ENCODE peak calls at places on chromosomes 2 and 18, in nine cellular contexts. W, G, P, N, Z, B, A, E and Q are unnamed samples.

GRCh38 chr2:34104601-34105000 is 505.5 kb upstream of the FAM98A start:
- DNase-seq in W (no peak), B (no peak), G (no peak), P (no peak), N (no peak), E (peak), Z (no peak), A (no peak), Q (no peak)

GRCh38 chr2:237798236-237799059 is at the start of gene RBM44:
- DNase-seq in B (no peak), A (no peak), Z (no peak), N (no peak), W (no peak), G (no peak), P (no peak), E (no peak), Q (no peak)

GRCh38 chr2:71781695-71782228 is 328.4 kb downstream of the DYSF start:
- DNase-seq in B (no peak), G (no peak), A (no peak), N (peak), Z (no peak), E (no peak), W (no peak), P (no peak), Q (no peak)

GRCh38 chr18:62629031-62629430 is 86.3 kb upstream of the PHLPP1 start:
- DNase-seq in G (no peak), A (no peak), W (no peak), N (no peak), E (no peak), P (no peak), Z (no peak), B (no peak), Q (no peak)

GRCh38 chr2:162153608-162154224 is 1.7 kb upstream of the GCG start:
- DNase-seq in A (peak), P (no peak), N (no peak), W (peak), Z (no peak), G (peak), E (peak), B (peak), Q (peak)

GRCh38 chr18:45106331-45106774 is 425.7 kb downstream of the SETBP1 start:
- DNase-seq in A (no peak), B (no peak), G (no peak), Z (peak), W (no peak), P (no peak), N (no peak), E (no peak), Q (no peak)

GRCh38 chr18:66792466-66792865 is 188.6 kb upstream of the CDH19 start:
- DNase-seq in G (no peak), Z (no peak), E (no peak), A (no peak), W (no peak), B (no peak), P (no peak), N (no peak), Q (no peak)

GRCh38 chr18:47323158-47323557 is 71.7 kb upstream of the SKOR2 start:
- DNase-seq in W (no peak), A (no peak), P (no peak), B (no peak), E (no peak), N (no peak), G (no peak), Z (no peak), Q (no peak)

GRCh38 chr2:45220227-45220626 is 211.0 kb upstream of the SIX2 start:
- DNase-seq in N (no peak), A (no peak), Z (no peak), P (no peak), G (no peak), E (no peak), B (no peak), W (no peak), Q (no peak)

GRCh38 chr2:10452956-10453885 is 5.1 kb upstream of the ODC1 start:
- DNase-seq in N (no peak), P (no peak), A (no peak), E (no peak), W (no peak), G (no peak), B (no peak), Z (no peak), Q (no peak)

GRCh38 chr2:98803747-98804650 is 73.1 kb upstream of the MGAT4A start:
- DNase-seq in Z (no peak), G (no peak), B (no peak), W (no peak), N (no peak), P (no peak), A (no peak), E (no peak), Q (no peak)

GRCh38 chr2:21772624-21773023 is 648.9 kb downstream of the TDRD15 start:
- DNase-seq in Z (no peak), P (no peak), A (no peak), W (no peak), E (peak), G (no peak), N (no peak), B (no peak), Q (no peak)

GRCh38 chr18:37391698-37392548 is 173.7 kb downstream of the CELF4 start:
- DNase-seq in A (no peak), G (no peak), Z (peak), N (no peak), P (no peak), B (no peak), W (no peak), E (no peak), Q (no peak)

GRCh38 chr2:231795525-231796327 is 9.5 kb downstream of the COPS7B start:
- DNase-seq in G (no peak), Z (no peak), A (peak), P (peak), B (no peak), E (peak), N (peak), W (no peak), Q (no peak)

GRCh38 chr2:227147023-227147422 is 17.0 kb downstream of the COL4A4 start:
- DNase-seq in Z (no peak), G (no peak), N (no peak), W (no peak), P (no peak), E (no peak), B (no peak), A (no peak), Q (no peak)

GRCh38 chr18:32372381-32373061 is 98.2 kb downstream of the GAREM1 start:
- DNase-seq in W (no peak), P (peak), G (no peak), Z (no peak), E (no peak), N (peak), A (peak), B (no peak), Q (no peak)

GRCh38 chr2:56182420-56182819 is 1.4 kb upstream of the CCDC85A start:
- DNase-seq in B (no peak), G (no peak), A (no peak), P (no peak), W (no peak), N (no peak), E (no peak), Z (no peak), Q (no peak)

GRCh38 chr2:96792772-96793749 is 23.0 kb upstream of the CNNM3 start:
- DNase-seq in E (no peak), W (no peak), A (peak), N (no peak), B (no peak), Z (no peak), G (peak), P (no peak), Q (no peak)

GRCh38 chr18:24600076-24600654 is 139.7 kb downstream of the HRH4 start:
- DNase-seq in Z (no peak), G (no peak), P (no peak), N (peak), E (peak), W (peak), B (peak), A (no peak), Q (peak)

GRCh38 chr2:67108231-67108630 is 288.9 kb upstream of the ETAA1 start:
- DNase-seq in N (no peak), W (no peak), P (no peak), A (no peak), E (no peak), G (no peak), B (no peak), Z (no peak), Q (no peak)

GRCh38 chr2:240095556-240096523 is 40.3 kb downstream of the COPS9 start:
- DNase-seq in P (no peak), A (no peak), N (no peak), Z (no peak), W (no peak), E (no peak), B (no peak), G (no peak), Q (no peak)

GRCh38 chr2:239814917-239815637 is 210.1 kb downstream of the NDUFA10 start:
- DNase-seq in N (no peak), A (peak), Z (no peak), G (peak), B (no peak), E (no peak), P (no peak), W (no peak), Q (peak)

GRCh38 chr2:154402138-154402714 is 296.3 kb upstream of the KCNJ3 start:
- DNase-seq in N (no peak), Z (no peak), G (no peak), E (peak), W (no peak), A (no peak), P (no peak), B (no peak), Q (no peak)

GRCh38 chr18:36711813-36712444 is 116.9 kb downstream of the TPGS2 start:
- DNase-seq in E (peak), W (peak), Z (no peak), G (no peak), P (no peak), N (no peak), A (no peak), B (no peak), Q (peak)

GRCh38 chr18:39799010-39799409 is 2156.0 kb upstream of the PIK3C3 start:
- DNase-seq in A (no peak), Z (no peak), P (peak), G (no peak), E (no peak), N (no peak), B (no peak), W (no peak), Q (no peak)

GRCh38 chr18:48541026-48541746 is 2.4 kb downstream of the CTIF start:
- DNase-seq in E (peak), N (peak), A (peak), P (peak), Z (no peak), G (peak), W (peak), B (peak), Q (peak)

GRCh38 chr2:223041527-223042109 is 10.4 kb upstream of the KCNE4 start:
- DNase-seq in P (no peak), B (peak), A (peak), N (no peak), W (peak), G (peak), E (peak), Z (no peak), Q (peak)

GRCh38 chr2:20496477-20496876 is 49.6 kb downstream of the RHOB start:
- DNase-seq in B (no peak), A (peak), W (no peak), Z (no peak), N (no peak), P (no peak), E (no peak), G (peak), Q (no peak)

GRCh38 chr18:48860276-48861180 is 90.2 kb downstream of the SMAD7 start:
- DNase-seq in G (no peak), P (no peak), N (no peak), A (no peak), E (no peak), W (no peak), B (no peak), Z (no peak), Q (no peak)

GRCh38 chr2:177172034-177172880 is 40.3 kb upstream of the HNRNPA3 start:
- DNase-seq in G (no peak), Z (no peak), B (no peak), W (no peak), N (no peak), P (no peak), E (peak), A (no peak), Q (no peak)

GRCh38 chr2:12817870-12818269 is 101.1 kb downstream of the TRIB2 start:
- DNase-seq in A (no peak), B (no peak), Z (no peak), G (no peak), W (no peak), N (no peak), E (no peak), P (no peak), Q (no peak)

GRCh38 chr2:121796239-121796638 is 40.8 kb downstream of the TSN start:
- DNase-seq in W (no peak), N (no peak), P (no peak), G (no peak), A (no peak), E (no peak), B (no peak), Z (no peak), Q (no peak)

GRCh38 chr2:133504566-133505505 is 63.4 kb downstream of the NCKAP5 start:
- DNase-seq in A (peak), P (peak), N (peak), E (peak), Z (no peak), W (peak), G (no peak), B (no peak), Q (peak)

DNA sequence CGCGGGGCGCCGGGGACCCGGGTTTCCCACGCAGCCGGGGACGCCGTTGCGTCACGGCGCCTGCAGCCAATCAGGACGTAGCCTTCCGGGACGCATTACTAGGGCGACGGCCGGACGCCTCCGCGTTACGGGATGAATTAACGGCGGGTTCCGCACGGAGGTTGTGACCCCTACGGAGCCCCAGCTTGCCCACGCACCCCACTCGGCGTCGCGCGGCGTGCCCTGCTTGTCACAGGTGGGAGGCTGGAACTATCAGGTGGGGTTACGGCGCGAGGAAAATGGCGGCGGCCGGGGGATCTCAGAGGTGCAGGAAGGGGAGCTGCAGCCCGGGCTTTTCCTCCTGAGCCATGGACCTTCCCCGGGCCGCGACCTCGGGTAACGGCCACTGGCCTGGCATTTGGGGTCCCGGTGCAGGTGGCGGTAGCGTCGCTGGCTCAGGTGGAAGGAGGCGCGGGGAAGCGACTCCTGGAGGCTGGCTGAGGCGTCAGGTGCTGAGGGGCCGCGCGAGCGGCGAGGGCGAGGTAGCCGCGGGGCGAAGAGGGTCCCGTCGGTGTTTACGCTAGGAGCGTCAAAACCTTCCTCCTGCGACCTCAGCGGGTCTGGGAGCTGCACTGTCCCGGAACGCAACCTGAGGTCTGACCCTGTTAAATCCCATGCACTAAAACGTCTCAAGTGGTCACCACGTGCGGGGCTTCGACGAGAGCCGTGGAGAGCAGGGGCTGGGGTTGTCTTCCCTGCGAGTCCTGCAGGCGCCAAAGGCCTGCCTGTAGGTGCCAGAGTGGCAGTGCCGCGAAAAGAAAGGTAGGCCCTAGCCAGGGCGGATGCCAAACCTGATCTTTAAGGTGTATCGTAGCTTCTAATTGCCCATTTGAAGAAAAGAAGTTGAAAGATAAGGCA is at the start of gene LCLAT1:
- DNase-seq in W (peak), N (peak), P (peak), E (peak), B (peak), Z (peak), G (peak), A (peak), Q (peak)
- TF ChIP-seq POLR2A in W (peak), N (no peak), P (no peak), E (no peak), B (peak), Z (peak), G (no peak), A (no peak), Q (peak)

GRCh38 chr2:18792226-18792629 is 202.9 kb upstream of the NT5C1B start:
- DNase-seq in A (no peak), P (no peak), B (no peak), E (no peak), Z (no peak), N (no peak), G (peak), W (no peak), Q (peak)
- H3K27ac ChIP-seq in A (no peak), P (no peak), B (no peak), E (no peak), Z (no peak), N (no peak), G (peak), W (no peak), Q (no peak)

GRCh38 chr2:112277591-112278220 is 2.3 kb downstream of the ZC3H6 start:
- DNase-seq in W (no peak), Z (no peak), E (no peak), N (no peak), P (no peak), B (no peak), A (no peak), G (no peak), Q (no peak)
- H3K4me3 ChIP-seq in W (no peak), Z (no peak), E (no peak), N (no peak), P (no peak), B (no peak), A (no peak), G (no peak), Q (no peak)

GRCh38 chr2:175929850-175930249 is 72.2 kb downstream of the LNPK start:
- DNase-seq in B (no peak), P (no peak), A (no peak), G (no peak), E (peak), Z (no peak), W (no peak), N (no peak), Q (no peak)
- TF ChIP-seq POLR2A in B (no peak), P (no peak), A (no peak), G (no peak), E (no peak), Z (no peak), W (no peak), N (no peak), Q (no peak)

DNA sequence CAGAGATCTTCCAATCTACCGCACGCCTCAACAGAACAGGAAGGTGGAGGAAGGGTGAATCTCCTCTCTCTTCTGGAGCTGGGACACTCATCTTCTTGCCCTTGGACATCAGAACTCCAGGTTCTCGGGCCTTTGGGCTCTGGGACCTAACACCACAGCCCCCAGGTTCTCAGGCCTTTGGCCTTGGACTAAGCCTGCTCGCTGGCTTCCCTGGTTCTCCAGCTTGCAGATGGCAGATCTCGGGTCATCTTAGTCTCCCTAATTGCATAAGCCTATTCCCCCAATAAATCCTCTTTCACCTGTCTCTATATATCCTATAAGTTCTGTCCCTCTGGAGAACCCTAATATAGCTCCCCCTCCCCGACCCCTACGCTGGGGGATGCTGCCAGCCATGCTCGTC is 14.8 kb downstream of the HS6ST1 start:
- DNase-seq in B (no peak), P (no peak), G (no peak), A (no peak), Z (no peak), E (no peak), N (no peak), W (no peak), Q (no peak)
- H3K27ac ChIP-seq in B (no peak), P (peak), G (peak), A (peak), Z (no peak), E (peak), N (peak), W (no peak), Q (peak)

GRCh38 chr2:43905388-43905803 is 66.6 kb downstream of the ABCG8 start:
- DNase-seq in W (no peak), P (no peak), Z (peak), E (no peak), A (no peak), B (no peak), G (no peak), N (no peak), Q (no peak)
- H3K4me3 ChIP-seq in W (no peak), P (no peak), Z (no peak), E (no peak), A (no peak), B (no peak), G (no peak), N (no peak), Q (no peak)

DNA sequence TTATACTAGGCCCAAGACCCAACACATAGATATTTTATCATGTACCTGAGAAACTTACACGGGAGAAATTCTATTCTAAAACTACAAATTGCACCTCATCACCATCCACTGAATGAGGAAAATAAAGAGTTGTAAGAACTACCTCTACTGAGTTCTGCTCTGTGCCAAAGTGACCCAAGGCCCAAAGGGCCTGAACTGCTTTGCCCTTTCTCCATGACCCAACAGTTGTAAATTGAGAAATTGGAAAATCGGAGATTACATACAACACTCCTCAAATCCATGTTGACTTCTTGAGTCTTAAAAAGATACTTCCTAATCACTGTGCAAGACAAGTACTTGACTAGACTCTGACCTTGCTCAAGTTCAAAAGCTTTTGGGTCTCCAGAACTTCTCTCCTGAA is 8.8 kb downstream of the NR4A2 start:
- DNase-seq in A (no peak), E (no peak), P (no peak), W (no peak), B (no peak), G (no peak), N (no peak), Z (no peak), Q (no peak)
- TF ChIP-seq POLR2A in A (no peak), E (peak), P (no peak), W (no peak), B (no peak), G (no peak), N (no peak), Z (no peak), Q (no peak)

DNA sequence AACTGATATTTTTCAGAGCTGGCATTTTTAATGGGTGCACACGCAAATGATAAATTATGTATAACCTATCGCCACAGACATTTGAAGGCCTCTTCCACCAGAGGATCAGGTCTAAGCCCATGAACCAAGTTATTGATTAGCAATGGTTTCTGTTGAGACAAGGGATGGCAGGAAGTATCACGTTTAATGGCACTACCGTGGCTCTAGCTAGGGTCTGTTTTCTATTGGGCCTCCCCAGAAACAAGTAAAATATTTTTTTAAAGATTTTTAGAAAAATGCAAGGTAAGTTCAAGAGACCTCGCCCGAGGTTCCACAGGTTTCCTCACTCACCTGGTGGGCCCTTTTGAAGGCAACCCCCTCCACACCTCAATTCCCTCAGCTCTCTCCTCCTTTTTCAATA is 651 bp downstream of the GFPT1 start:
- DNase-seq in G (no peak), B (no peak), N (no peak), W (no peak), E (no peak), P (no peak), A (no peak), Z (no peak), Q (no peak)
- H3K27ac ChIP-seq in G (peak), B (peak), N (peak), W (peak), E (peak), P (peak), A (peak), Z (peak), Q (peak)

GRCh38 chr2:77028032-77028600 is 494.1 kb downstream of the LRRTM4 start:
- DNase-seq in P (no peak), Z (no peak), A (no peak), N (no peak), E (no peak), W (no peak), G (no peak), B (no peak), Q (no peak)

GRCh38 chr2:77025714-77026113 is 496.5 kb downstream of the LRRTM4 start:
- DNase-seq in W (no peak), B (no peak), E (no peak), Z (no peak), A (no peak), N (no peak), G (no peak), P (no peak), Q (no peak)
- H3K4me3 ChIP-seq in W (no peak), B (no peak), E (no peak), Z (no peak), A (no peak), N (no peak), G (no peak), P (no peak), Q (no peak)